ENCODE peak calls at places on chromosome X, in five cellular contexts. B, V, L, H and D are unnamed samples.

GRCh38 chrX:97238632-97239031 is 354.9 kb downstream of the RPA4 start:
- DNase-seq in B (peak), V (no peak), L (peak), H (no peak), D (no peak)

GRCh38 chrX:55488268-55488558 is 1.4 kb downstream of the USP51 start:
- DNase-seq in V (no peak), L (peak), B (peak), H (no peak), D (no peak)

GRCh38 chrX:97168646-97169045 is 284.9 kb downstream of the RPA4 start:
- DNase-seq in L (no peak), B (no peak), H (no peak), V (no peak), D (no peak)

GRCh38 chrX:121641560-121641959 is 594.1 kb downstream of the GLUD2 start:
- DNase-seq in L (no peak), V (no peak), B (no peak), H (no peak), D (no peak)

GRCh38 chrX:2401590-2402360 is 99.0 kb downstream of the DHRSX start:
- DNase-seq in H (no peak), B (no peak), V (no peak), L (no peak), D (no peak)

GRCh38 chrX:100645106-100645505 is 1.1 kb downstream of the SRPX2 start:
- DNase-seq in B (no peak), L (peak), H (no peak), V (no peak), D (no peak)

GRCh38 chrX:42624524-42624923 is 153.4 kb downstream of the PPP1R2C start:
- DNase-seq in B (no peak), H (no peak), L (no peak), V (no peak), D (no peak)

GRCh38 chrX:136866337-136867095 is 14.0 kb downstream of the RBMX start:
- DNase-seq in L (no peak), V (no peak), B (peak), H (no peak), D (no peak)

GRCh38 chrX:3280706-3281105 is 65.7 kb downstream of the MXRA5 start:
- DNase-seq in B (no peak), L (no peak), V (no peak), H (no peak), D (no peak)

GRCh38 chrX:130594453-130594916 is 192.7 kb downstream of the RBMX2 start:
- DNase-seq in L (no peak), H (peak), V (no peak), B (no peak), D (no peak)

GRCh38 chrX:146278381-146278780 is 460.8 kb downstream of the SLITRK2 start:
- DNase-seq in B (peak), V (no peak), H (no peak), L (no peak), D (no peak)

GRCh38 chrX:46034868-46035267 is 510.4 kb downstream of the ZNF674 start:
- DNase-seq in H (no peak), B (no peak), V (no peak), L (no peak), D (no peak)

GRCh38 chrX:103170216-103170615 is 44.7 kb upstream of the BEX4 start:
- DNase-seq in B (no peak), H (no peak), V (no peak), L (peak), D (no peak)

GRCh38 chrX:79601336-79602131 is 234.4 kb upstream of the ITM2A start:
- DNase-seq in B (peak), V (no peak), H (no peak), L (no peak), D (no peak)

GRCh38 chrX:38806875-38807601 is 5.8 kb downstream of the MID1IP1 start:
- DNase-seq in B (peak), H (no peak), V (no peak), L (no peak), D (no peak)

GRCh38 chrX:65644621-65645287 is 22.7 kb upstream of the MSN start:
- DNase-seq in L (peak), V (no peak), H (peak), B (no peak), D (no peak)

GRCh38 chrX:148874621-148875020 is 374.2 kb downstream of the AFF2 start:
- DNase-seq in L (no peak), V (no peak), H (no peak), B (no peak), D (no peak)

GRCh38 chrX:82370978-82371646 is 1137.0 kb upstream of the POU3F4 start:
- DNase-seq in V (no peak), B (no peak), H (no peak), L (no peak), D (no peak)

GRCh38 chrX:44042124-44042523 is 68.9 kb upstream of the NDP start:
- DNase-seq in H (no peak), B (no peak), L (no peak), V (no peak), D (no peak)

GRCh38 chrX:131987252-131987651 is 35.9 kb upstream of the STK26 start:
- DNase-seq in V (no peak), B (no peak), L (peak), H (no peak), D (no peak)

GRCh38 chrX:120253784-120254183 is 3.2 kb downstream of the ZBTB33 start:
- DNase-seq in B (no peak), L (no peak), V (no peak), H (no peak), D (no peak)

GRCh38 chrX:120251471-120252011 is 929 bp downstream of the ZBTB33 start:
- DNase-seq in L (peak), H (peak), V (no peak), B (peak), D (peak)

GRCh38 chrX:120244735-120245498 is 5.7 kb upstream of the ZBTB33 start:
- DNase-seq in L (peak), V (peak), H (peak), B (peak), D (peak)

DNA sequence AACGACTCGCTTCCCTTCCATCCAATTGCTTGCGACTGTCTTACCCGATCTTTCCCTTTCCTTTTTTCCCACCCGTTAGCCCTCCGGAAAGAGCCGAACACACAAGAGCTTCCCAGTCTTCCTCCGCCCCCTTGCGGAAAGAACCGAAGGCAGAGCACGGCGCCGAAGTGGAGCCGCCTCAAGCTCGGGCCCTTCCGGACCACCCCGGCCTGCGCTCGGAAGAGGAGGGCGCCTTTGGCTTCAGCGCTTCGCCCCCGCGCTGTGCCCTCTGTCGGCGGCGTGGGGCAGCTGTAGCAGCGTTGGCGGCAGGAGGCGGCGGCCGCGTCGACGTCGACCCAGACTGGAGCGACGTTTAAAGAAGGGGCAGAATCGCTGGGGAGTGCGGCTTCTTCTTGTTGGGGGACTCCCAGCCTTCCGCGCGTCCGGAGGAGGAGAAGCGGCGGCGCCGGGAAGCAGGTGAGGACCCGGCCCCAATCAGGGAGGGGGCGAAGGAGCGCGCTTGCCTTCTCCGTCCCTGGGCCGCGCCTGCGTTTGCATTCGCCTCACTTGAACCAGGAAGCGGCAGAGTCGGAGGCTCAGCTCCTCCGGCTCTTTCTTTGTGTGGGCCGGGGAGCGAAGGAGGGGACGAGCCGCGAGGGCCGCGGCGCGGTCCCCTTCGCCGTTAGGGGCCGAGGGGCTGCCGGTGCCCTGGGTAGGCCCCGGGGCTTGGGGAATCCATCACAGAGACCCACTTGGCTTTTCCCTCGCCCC is at the start of gene ZBTB33:
- DNase-seq in B (peak), V (peak), H (peak), L (peak), D (peak)
- TF ChIP-seq POLR2AphosphoS5 in B (peak), V (no peak), H (peak), L (peak), D (peak)

GRCh38 chrX:63754860-63755579 is 30.0 kb downstream of the ARHGEF9 start:
- DNase-seq in V (peak), B (peak), H (peak), L (peak), D (peak)
- TF ChIP-seq POLR2AphosphoS5 in V (peak), B (peak), H (no peak), L (peak), D (peak)

GRCh38 chrX:48910926-48911406 is 480 bp downstream of the SLC35A2 start:
- DNase-seq in H (peak), L (no peak), V (no peak), B (no peak), D (no peak)

GRCh38 chrX:48913605-48914366 is 2.3 kb upstream of the SLC35A2 start:
- DNase-seq in V (no peak), B (no peak), L (no peak), H (no peak), D (no peak)

GRCh38 chrX:48908600-48908999 is 2.8 kb downstream of the SLC35A2 start:
- DNase-seq in B (no peak), V (no peak), L (no peak), H (no peak), D (no peak)

GRCh38 chrX:48911407-48912182 is at the start of gene SLC35A2:
- DNase-seq in L (peak), B (peak), H (peak), V (no peak), D (peak)

GRCh38 chrX:48909703-48910102 is 1.7 kb downstream of the SLC35A2 start:
- DNase-seq in H (no peak), B (no peak), V (no peak), L (no peak), D (no peak)
- TF ChIP-seq POLR2AphosphoS5 in H (no peak), B (no peak), V (no peak), L (no peak), D (peak)

GRCh38 chrX:107678957-107679740 is 50.8 kb downstream of the PRPS1 start:
- DNase-seq in V (no peak), H (peak), L (no peak), B (no peak), D (peak)
- TF ChIP-seq POLR2AphosphoS5 in V (no peak), H (no peak), L (no peak), B (no peak), D (peak)

DNA sequence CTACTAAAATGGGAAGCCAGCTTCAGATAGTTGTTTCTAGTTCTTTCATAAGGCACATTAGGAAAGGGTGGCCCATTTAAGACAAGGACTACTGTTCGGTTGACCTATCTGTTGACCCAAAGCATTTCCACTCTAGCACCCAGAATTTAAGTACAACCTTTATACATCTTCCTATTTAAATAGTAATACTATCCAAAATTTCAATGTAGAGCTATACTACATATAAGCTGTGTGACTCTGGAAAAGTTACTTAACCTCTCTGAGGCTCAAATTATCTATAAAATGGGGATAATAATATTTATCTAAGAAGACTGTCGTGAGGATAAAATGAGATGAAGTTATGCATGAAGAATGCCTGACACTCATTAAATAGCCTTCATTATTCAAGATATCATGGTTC is 82.0 kb upstream of the TMEM164 start:
- DNase-seq in V (no peak), L (no peak), B (no peak), H (no peak), D (no peak)
- TF ChIP-seq POLR2AphosphoS5 in V (no peak), L (no peak), B (no peak), H (no peak), D (no peak)

DNA sequence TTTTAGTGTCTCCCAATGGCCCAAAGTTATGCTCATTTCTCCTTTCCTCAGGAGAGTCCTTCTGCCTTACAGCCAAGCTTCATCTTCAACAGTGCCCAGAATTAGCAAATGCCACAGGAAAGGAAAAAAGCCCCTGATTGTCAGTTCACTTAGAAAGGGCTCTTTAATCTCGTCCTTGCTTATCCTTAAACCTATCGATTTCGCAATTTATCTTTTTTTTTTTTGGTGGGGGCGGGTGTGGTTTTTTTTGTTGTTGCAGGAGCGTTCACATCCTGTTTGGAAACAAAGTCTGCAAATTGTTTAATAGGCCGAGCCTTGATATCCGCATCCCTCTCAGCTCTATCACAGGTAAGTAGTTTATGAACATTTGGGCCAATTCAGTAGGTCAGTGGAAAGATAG is 20.2 kb downstream of the TRPC5OS start:
- DNase-seq in B (no peak), V (no peak), H (no peak), L (no peak), D (no peak)
- TF ChIP-seq POLR2AphosphoS5 in B (no peak), V (no peak), H (no peak), L (no peak), D (no peak)

GRCh38 chrX:150762258-150762867 is 69.2 kb downstream of the MTMR1 start:
- DNase-seq in L (no peak), V (no peak), B (no peak), H (no peak), D (no peak)
- TF ChIP-seq POLR2AphosphoS5 in L (no peak), V (no peak), B (no peak), H (no peak), D (peak)